ENCODE peak calls at places on chromosomes 2 and 18, in seven cellular contexts. K is NCI-H748 treated with DMSO at 0.1 percent for 48 hours; T is uterus; U is Jurkat, Clone E6-1; V is GM12865; G is EL; P is activated T-cell treated with anti-CD3 and anti-CD28 coated beads for 1 hour. L is an unnamed sample.

GRCh38 chr2:240960309-240960962 is 38.0 kb upstream of the SNED1 start:
- DNase-seq in K (no peak), T (peak), U (no peak), V (no peak), G (no peak), P (no peak), L (peak)

GRCh38 chr2:74514368-74515270 is at the start of gene TLX2:
- DNase-seq in K (peak), T (no peak), U (no peak), V (no peak), G (peak), P (no peak), L (no peak)

GRCh38 chr2:85813211-85813977 is 59.6 kb downstream of the ATOH8 start:
- DNase-seq in K (no peak), T (no peak), U (no peak), V (no peak), G (no peak), P (no peak), L (no peak)

GRCh38 chr2:15177103-15177502 is 384.0 kb downstream of the NBAS start:
- DNase-seq in K (no peak), T (no peak), U (peak), V (peak), G (peak), P (peak), L (no peak)

GRCh38 chr2:3491306-3491705 is 28.0 kb downstream of the ADI1 start:
- DNase-seq in K (no peak), T (no peak), U (no peak), V (no peak), G (no peak), P (no peak), L (no peak)

GRCh38 chr2:10500601-10501361 is 52.7 kb upstream of the ODC1 start:
- DNase-seq in K (no peak), T (no peak), U (no peak), V (no peak), G (peak), P (no peak), L (no peak)

GRCh38 chr2:127701651-127702394 is 526 bp downstream of the SFT2D3 start:
- DNase-seq in K (peak), T (peak), U (peak), V (peak), G (peak), P (peak), L (peak)

GRCh38 chr18:46630160-46630559 is 26.9 kb downstream of the LOXHD1 start:
- DNase-seq in K (no peak), T (no peak), U (no peak), V (peak), G (peak), P (no peak), L (no peak)

GRCh38 chr18:40355701-40356100 is 1599.3 kb upstream of the PIK3C3 start:
- DNase-seq in K (no peak), T (no peak), U (no peak), V (no peak), G (no peak), P (no peak), L (no peak)

GRCh38 chr2:102717308-102718018 is 44.4 kb upstream of the TMEM182 start:
- DNase-seq in K (no peak), T (no peak), U (no peak), V (no peak), G (peak), P (no peak), L (no peak)

GRCh38 chr2:3168230-3168891 is 209.3 kb downstream of the EIPR1 start:
- DNase-seq in K (no peak), T (no peak), U (no peak), V (no peak), G (peak), P (no peak), L (no peak)

GRCh38 chr2:112836695-112837117 is at the start of gene IL1B:
- DNase-seq in K (no peak), T (no peak), U (no peak), V (no peak), G (peak), P (no peak), L (no peak)

GRCh38 chr2:237665713-237666143 is 38.3 kb downstream of the LRRFIP1 start:
- DNase-seq in K (no peak), T (no peak), U (no peak), V (peak), G (no peak), P (no peak), L (no peak)

GRCh38 chr2:15626967-15627366 is 35.3 kb downstream of the DDX1 start:
- DNase-seq in K (no peak), T (no peak), U (no peak), V (no peak), G (no peak), P (no peak), L (no peak)